ENCODE peak calls at places on chromosomes 4 and X, in eight cellular contexts. One of them, this sample, is unnamed.

GRCh38 chr4:126750723-126751122 is 882.0 kb upstream of the INTU start:
- DNase-seq in neural crest cell: no peak
- DNase-seq in Caco-2: no peak
- DNase-seq in lower lobe of right lung: no peak
- DNase-seq in progenitor cell of endocrine pancreas: no peak
- DNase-seq in lower leg skin: no peak
- DNase-seq in brain microvascular endothelial cell: no peak
- DNase-seq in A549: no peak
- DNase-seq in this sample: no peak

GRCh38 chr4:41446391-41446790 is 91.6 kb upstream of the LIMCH1 start:
- DNase-seq in Caco-2: no peak
- DNase-seq in progenitor cell of endocrine pancreas: no peak
- DNase-seq in lower lobe of right lung: no peak
- DNase-seq in brain microvascular endothelial cell: no peak
- DNase-seq in lower leg skin: no peak
- DNase-seq in neural crest cell: no peak
- DNase-seq in A549: no peak
- DNase-seq in this sample: no peak

GRCh38 chr4:54473077-54473545 is 184.6 kb upstream of the KIT start:
- DNase-seq in lower lobe of right lung: no peak
- DNase-seq in Caco-2: peak; percentile 10
- DNase-seq in neural crest cell: no peak
- DNase-seq in A549: no peak
- DNase-seq in progenitor cell of endocrine pancreas: no peak
- DNase-seq in lower leg skin: no peak
- DNase-seq in brain microvascular endothelial cell: no peak
- DNase-seq in this sample: no peak

GRCh38 chr4:185599844-185600243 is 64.5 kb upstream of the PDLIM3 start:
- DNase-seq in lower lobe of right lung: no peak
- DNase-seq in Caco-2: no peak
- DNase-seq in neural crest cell: no peak
- DNase-seq in progenitor cell of endocrine pancreas: no peak
- DNase-seq in brain microvascular endothelial cell: no peak
- DNase-seq in lower leg skin: no peak
- DNase-seq in A549: no peak
- DNase-seq in this sample: no peak

GRCh38 chr4:180946188-180946587 is 1297.0 kb upstream of the TENM3 start:
- DNase-seq in A549: no peak
- DNase-seq in brain microvascular endothelial cell: no peak
- DNase-seq in progenitor cell of endocrine pancreas: no peak
- DNase-seq in Caco-2: no peak
- DNase-seq in neural crest cell: no peak
- DNase-seq in lower leg skin: no peak
- DNase-seq in lower lobe of right lung: no peak
- DNase-seq in this sample: no peak

GRCh38 chr4:125849869-125850268 is 535.1 kb downstream of the FAT4 start:
- DNase-seq in progenitor cell of endocrine pancreas: no peak
- DNase-seq in A549: no peak
- DNase-seq in lower lobe of right lung: no peak
- DNase-seq in neural crest cell: no peak
- DNase-seq in brain microvascular endothelial cell: peak; percentile 6
- DNase-seq in lower leg skin: no peak
- DNase-seq in Caco-2: no peak
- DNase-seq in this sample: no peak

GRCh38 chr4:176563591-176563990 is 229.1 kb downstream of the VEGFC start:
- DNase-seq in brain microvascular endothelial cell: peak; percentile 46
- DNase-seq in neural crest cell: no peak
- DNase-seq in lower lobe of right lung: no peak
- DNase-seq in lower leg skin: no peak
- DNase-seq in Caco-2: no peak
- DNase-seq in progenitor cell of endocrine pancreas: no peak
- DNase-seq in A549: no peak
- DNase-seq in this sample: no peak

GRCh38 chr4:169530048-169530447 is 82.3 kb downstream of the NEK1 start:
- DNase-seq in progenitor cell of endocrine pancreas: no peak
- DNase-seq in lower leg skin: no peak
- DNase-seq in brain microvascular endothelial cell: no peak
- DNase-seq in lower lobe of right lung: no peak
- DNase-seq in neural crest cell: no peak
- DNase-seq in A549: no peak
- DNase-seq in Caco-2: no peak
- DNase-seq in this sample: no peak

GRCh38 chr4:166481739-166482138 is 608.7 kb downstream of the TLL1 start:
- DNase-seq in Caco-2: no peak
- DNase-seq in lower lobe of right lung: no peak
- DNase-seq in A549: no peak
- DNase-seq in neural crest cell: no peak
- DNase-seq in lower leg skin: no peak
- DNase-seq in progenitor cell of endocrine pancreas: no peak
- DNase-seq in brain microvascular endothelial cell: no peak
- DNase-seq in this sample: no peak

GRCh38 chr4:17166954-17167353 is 268.5 kb upstream of the LDB2 start:
- DNase-seq in lower leg skin: no peak
- DNase-seq in progenitor cell of endocrine pancreas: no peak
- DNase-seq in A549: no peak
- DNase-seq in brain microvascular endothelial cell: no peak
- DNase-seq in neural crest cell: no peak
- DNase-seq in Caco-2: no peak
- DNase-seq in lower lobe of right lung: no peak
- DNase-seq in this sample: no peak

GRCh38 chr4:40909363-40909876 is 159.7 kb downstream of the NSUN7 start:
- DNase-seq in neural crest cell: no peak
- DNase-seq in Caco-2: no peak
- DNase-seq in brain microvascular endothelial cell: peak; percentile 72
- DNase-seq in progenitor cell of endocrine pancreas: no peak
- DNase-seq in lower lobe of right lung: no peak
- DNase-seq in A549: no peak
- DNase-seq in lower leg skin: no peak
- DNase-seq in this sample: no peak

DNA sequence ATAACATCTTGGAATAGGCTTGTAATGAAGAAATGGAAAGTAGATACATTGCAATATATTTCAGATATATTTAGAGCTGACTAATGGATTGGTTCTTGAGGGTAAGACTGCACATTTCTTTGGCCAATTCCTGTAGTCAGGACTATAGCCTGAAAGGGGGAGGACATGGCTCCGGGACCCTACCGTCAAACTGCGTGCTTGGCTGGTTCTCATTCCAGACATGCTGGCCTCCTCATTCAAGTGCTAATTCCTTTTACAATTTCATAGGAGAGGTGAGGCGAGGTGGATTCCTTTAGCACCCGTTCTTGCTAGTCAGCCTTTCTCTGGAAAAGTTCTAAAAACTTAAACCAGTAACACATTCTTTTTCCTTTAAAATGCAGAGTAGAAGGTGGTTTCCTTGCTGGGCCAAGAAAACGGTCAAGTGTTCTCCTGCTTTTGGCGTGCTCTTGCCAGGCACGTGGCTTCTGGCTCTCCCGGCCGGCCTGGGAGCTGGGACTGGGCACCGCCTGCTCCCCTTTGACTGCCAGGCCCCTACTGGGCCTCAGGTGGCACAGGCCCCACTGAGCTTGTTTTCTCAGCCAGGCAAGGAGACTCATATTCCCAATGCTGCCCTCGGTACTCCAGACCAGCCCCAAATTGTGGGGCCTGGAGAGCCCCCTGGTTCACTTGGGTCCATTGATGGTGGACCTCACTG is 167.2 kb downstream of the STK32B start:
- DNase-seq in lower leg skin: no peak
- DNase-seq in A549: no peak
- DNase-seq in progenitor cell of endocrine pancreas: no peak
- DNase-seq in brain microvascular endothelial cell: no peak
- DNase-seq in lower lobe of right lung: no peak
- DNase-seq in neural crest cell: no peak
- DNase-seq in Caco-2: no peak
- DNase-seq in this sample: no peak
- TF ChIP-seq CTCF in lower leg skin: no peak
- TF ChIP-seq CTCF in A549: no peak
- TF ChIP-seq CTCF in progenitor cell of endocrine pancreas: no peak
- TF ChIP-seq CTCF in brain microvascular endothelial cell: no peak
- TF ChIP-seq CTCF in lower lobe of right lung: no peak
- TF ChIP-seq CTCF in neural crest cell: no peak
- TF ChIP-seq CTCF in Caco-2: no peak
- TF ChIP-seq CTCF in this sample: no peak

DNA sequence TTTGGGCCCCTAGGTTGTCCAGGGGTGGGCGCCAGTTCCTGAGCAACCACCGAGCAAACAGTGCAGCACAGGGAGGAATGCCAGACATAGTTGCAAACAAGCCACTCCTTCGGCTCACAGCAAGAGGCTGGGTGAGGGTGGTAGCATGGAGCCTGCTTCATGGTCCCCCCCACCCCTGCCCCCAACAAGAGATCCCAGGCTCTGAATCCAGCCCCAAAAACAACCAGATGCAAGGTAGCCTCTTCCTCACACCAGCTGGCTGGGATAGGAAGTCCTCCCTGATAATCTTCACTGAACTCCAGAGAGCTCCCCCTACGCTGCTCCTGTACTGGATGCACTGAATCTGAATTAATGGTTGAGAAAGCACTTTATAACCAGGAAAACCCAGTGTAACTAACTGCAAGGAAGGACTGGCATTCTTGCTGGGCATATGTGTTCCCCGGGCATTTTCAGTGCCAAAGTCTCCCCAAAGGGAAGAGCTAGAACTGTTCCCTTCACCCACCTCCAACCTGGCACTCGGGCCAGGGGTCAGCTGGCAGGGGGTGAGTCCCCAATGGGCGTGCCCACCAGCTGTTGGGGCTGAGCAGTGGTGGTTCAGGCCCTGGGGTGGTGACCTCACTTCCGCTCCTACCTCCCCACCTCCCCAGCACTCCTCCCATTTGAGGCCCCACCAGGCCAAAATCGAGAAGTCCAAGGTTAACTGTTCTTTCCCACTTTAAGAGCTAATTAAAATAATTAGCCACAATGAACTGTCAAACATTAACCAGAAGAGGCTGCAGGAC is 1.5 kb downstream of the ELF4 start:
- DNase-seq in A549: peak; percentile 76
- DNase-seq in Caco-2: peak; percentile 58
- DNase-seq in neural crest cell: no peak
- DNase-seq in brain microvascular endothelial cell: no peak
- DNase-seq in lower leg skin: no peak
- DNase-seq in lower lobe of right lung: peak; percentile 72
- DNase-seq in progenitor cell of endocrine pancreas: no peak
- DNase-seq in this sample: no peak
- TF ChIP-seq CTCF in A549: peak; percentile 20
- TF ChIP-seq CTCF in Caco-2: no peak
- TF ChIP-seq CTCF in neural crest cell: no peak
- TF ChIP-seq CTCF in brain microvascular endothelial cell: peak; percentile 10
- TF ChIP-seq CTCF in lower leg skin: no peak
- TF ChIP-seq CTCF in lower lobe of right lung: no peak
- TF ChIP-seq CTCF in progenitor cell of endocrine pancreas: no peak
- TF ChIP-seq CTCF in this sample: no peak

GRCh38 chr4:135319685-135320084 is 1118.1 kb upstream of the PABPC4L start:
- DNase-seq in A549: no peak
- DNase-seq in progenitor cell of endocrine pancreas: no peak
- DNase-seq in neural crest cell: no peak
- DNase-seq in lower lobe of right lung: no peak
- DNase-seq in lower leg skin: no peak
- DNase-seq in Caco-2: no peak
- DNase-seq in brain microvascular endothelial cell: no peak
- DNase-seq in this sample: no peak
- TF ChIP-seq CTCF in A549: no peak
- TF ChIP-seq CTCF in progenitor cell of endocrine pancreas: no peak
- TF ChIP-seq CTCF in neural crest cell: no peak
- TF ChIP-seq CTCF in lower lobe of right lung: no peak
- TF ChIP-seq CTCF in lower leg skin: no peak
- TF ChIP-seq CTCF in Caco-2: no peak
- TF ChIP-seq CTCF in brain microvascular endothelial cell: peak; percentile 34
- TF ChIP-seq CTCF in this sample: no peak

GRCh38 chrX:21975242-21975641 is 34.7 kb downstream of the SMS start:
- DNase-seq in lower lobe of right lung: no peak
- DNase-seq in A549: no peak
- DNase-seq in lower leg skin: no peak
- DNase-seq in progenitor cell of endocrine pancreas: no peak
- DNase-seq in Caco-2: no peak
- DNase-seq in neural crest cell: no peak
- DNase-seq in brain microvascular endothelial cell: no peak
- DNase-seq in this sample: no peak

GRCh38 chrX:21974011-21974385 is 33.5 kb downstream of the SMS start:
- DNase-seq in neural crest cell: no peak
- DNase-seq in lower lobe of right lung: no peak
- DNase-seq in progenitor cell of endocrine pancreas: no peak
- DNase-seq in Caco-2: peak; percentile 39
- DNase-seq in A549: no peak
- DNase-seq in brain microvascular endothelial cell: no peak
- DNase-seq in lower leg skin: no peak
- DNase-seq in this sample: no peak

GRCh38 chrX:21973321-21974010 is 33.0 kb downstream of the SMS start:
- DNase-seq in Caco-2: peak; percentile 20
- DNase-seq in brain microvascular endothelial cell: no peak
- DNase-seq in lower lobe of right lung: no peak
- DNase-seq in neural crest cell: no peak
- DNase-seq in A549: no peak
- DNase-seq in progenitor cell of endocrine pancreas: no peak
- DNase-seq in lower leg skin: no peak
- DNase-seq in this sample: no peak

GRCh38 chrX:21972046-21972445 is 31.5 kb downstream of the SMS start:
- DNase-seq in brain microvascular endothelial cell: no peak
- DNase-seq in neural crest cell: no peak
- DNase-seq in Caco-2: no peak
- DNase-seq in A549: no peak
- DNase-seq in lower leg skin: no peak
- DNase-seq in progenitor cell of endocrine pancreas: no peak
- DNase-seq in lower lobe of right lung: no peak
- DNase-seq in this sample: no peak

GRCh38 chrX:21972721-21973120 is 32.2 kb downstream of the SMS start:
- DNase-seq in progenitor cell of endocrine pancreas: no peak
- DNase-seq in Caco-2: no peak
- DNase-seq in neural crest cell: no peak
- DNase-seq in A549: no peak
- DNase-seq in lower lobe of right lung: no peak
- DNase-seq in lower leg skin: no peak
- DNase-seq in brain microvascular endothelial cell: peak; percentile 80
- DNase-seq in this sample: no peak
- TF ChIP-seq CTCF in progenitor cell of endocrine pancreas: peak; percentile 10
- TF ChIP-seq CTCF in Caco-2: no peak
- TF ChIP-seq CTCF in neural crest cell: peak; percentile 36
- TF ChIP-seq CTCF in A549: peak; percentile 12
- TF ChIP-seq CTCF in lower lobe of right lung: no peak
- TF ChIP-seq CTCF in lower leg skin: no peak
- TF ChIP-seq CTCF in brain microvascular endothelial cell: peak; percentile 36
- TF ChIP-seq CTCF in this sample: no peak

GRCh38 chrX:50747471-50747900 is 66.5 kb downstream of the SHROOM4 start:
- DNase-seq in neural crest cell: peak; percentile 2
- DNase-seq in Caco-2: peak; percentile 25
- DNase-seq in A549: peak; percentile 6
- DNase-seq in progenitor cell of endocrine pancreas: no peak
- DNase-seq in lower lobe of right lung: no peak
- DNase-seq in brain microvascular endothelial cell: no peak
- DNase-seq in lower leg skin: no peak
- DNase-seq in this sample: no peak
- TF ChIP-seq CTCF in neural crest cell: peak; percentile 73
- TF ChIP-seq CTCF in Caco-2: peak; percentile 55
- TF ChIP-seq CTCF in A549: peak; percentile 42
- TF ChIP-seq CTCF in progenitor cell of endocrine pancreas: peak; percentile 70
- TF ChIP-seq CTCF in lower lobe of right lung: peak; percentile 50
- TF ChIP-seq CTCF in brain microvascular endothelial cell: peak; percentile 79
- TF ChIP-seq CTCF in lower leg skin: no peak
- TF ChIP-seq CTCF in this sample: peak; percentile 39

This sample was measured in D721Med.